ENCODE peak calls at places on chromosome 16, in five cellular contexts. Z is NCI-H1436 treated with DMSO at 0.1 percent for 48 hours; O is skeletal muscle cell; P is stimulated activated CD8-positive, alpha-beta memory T cell treated with anti-CD3 and anti-CD28 coated beads, Interleukin-4, amount 100 ng/mL, for 24 hours; M is fibroblast of gingiva. X is an unnamed sample.

GRCh38 chr16:57159447-57159846 is 26.4 kb downstream of the PSME3IP1 start:
- DNase-seq in M (no peak), P (no peak), O (no peak), Z (no peak), X (no peak)

GRCh38 chr16:89908236-89908635 is 10.4 kb upstream of the MC1R start:
- DNase-seq in P (no peak), M (no peak), Z (no peak), O (no peak), X (no peak)

GRCh38 chr16:28140788-28141618 is 70.8 kb downstream of the XPO6 start:
- DNase-seq in P (no peak), Z (no peak), O (no peak), M (no peak), X (peak)

GRCh38 chr16:15754821-15755534 is 101.8 kb downstream of the MYH11 start:
- DNase-seq in O (no peak), Z (no peak), M (no peak), P (no peak), X (no peak)

GRCh38 chr16:1333149-1333812 is at the start of gene BAIAP3:
- DNase-seq in Z (no peak), P (peak), M (no peak), O (no peak), X (peak)

GRCh38 chr16:89426736-89427525 is 63.4 kb downstream of the ANKRD11 start:
- DNase-seq in Z (no peak), M (no peak), O (no peak), P (no peak), X (no peak)

GRCh38 chr16:27344707-27345106 is 30.9 kb downstream of the IL4R start:
- DNase-seq in O (peak), P (no peak), Z (no peak), M (no peak), X (no peak)

GRCh38 chr16:26643519-26643918 is 423.2 kb upstream of the C16orf82 start:
- DNase-seq in M (no peak), O (no peak), P (no peak), Z (no peak), X (no peak)

GRCh38 chr16:87575027-87575804 is 27.1 kb upstream of the JPH3 start:
- DNase-seq in O (no peak), P (no peak), M (no peak), Z (no peak), X (no peak)

GRCh38 chr16:75924397-75924796 is 198.1 kb upstream of the CPHXL start:
- DNase-seq in P (no peak), O (no peak), Z (no peak), M (no peak), X (no peak)

GRCh38 chr16:71358464-71359031 is at the start of gene CALB2:
- DNase-seq in M (peak), P (peak), Z (no peak), O (no peak), X (peak)

GRCh38 chr16:68377221-68377620 is 66.4 kb downstream of the PRMT7 start:
- DNase-seq in O (no peak), Z (no peak), M (no peak), P (no peak), X (no peak)

GRCh38 chr16:11258553-11259287 is 2.7 kb upstream of the SOCS1 start:
- DNase-seq in O (no peak), P (no peak), Z (no peak), M (peak), X (peak)

GRCh38 chr16:54932737-54933254 is 2.1 kb downstream of the IRX5 start:
- DNase-seq in M (no peak), O (no peak), Z (no peak), P (no peak), X (no peak)

GRCh38 chr16:54998834-54999233 is 68.2 kb downstream of the IRX5 start:
- DNase-seq in M (no peak), P (no peak), Z (no peak), O (no peak), X (no peak)

GRCh38 chr16:83336630-83337029 is 471.1 kb upstream of the HSBP1 start:
- DNase-seq in M (peak), Z (no peak), O (peak), P (no peak), X (no peak)

GRCh38 chr16:77596243-77596642 is 126.1 kb upstream of the NUDT7 start:
- DNase-seq in Z (no peak), O (no peak), P (no peak), M (peak), X (no peak)

GRCh38 chr16:9645911-9646310 is 536.3 kb downstream of the GRIN2A start:
- DNase-seq in M (no peak), Z (no peak), O (no peak), P (no peak), X (no peak)

GRCh38 chr16:1975432-1976215 is 3.8 kb downstream of the TBL3 start:
- DNase-seq in O (no peak), Z (no peak), P (no peak), M (no peak), X (no peak)

GRCh38 chr16:4683255-4684029 is 9.9 kb upstream of the NUDT16L1 start:
- DNase-seq in Z (no peak), M (no peak), O (no peak), P (no peak), X (no peak)

GRCh38 chr16:79367822-79368221 is 232.7 kb downstream of the MAF start:
- DNase-seq in O (no peak), P (no peak), Z (no peak), M (no peak), X (no peak)

GRCh38 chr16:11012841-11013240 is 68.5 kb downstream of the CLEC16A start:
- DNase-seq in M (no peak), P (no peak), O (no peak), Z (no peak), X (no peak)

GRCh38 chr16:24524855-24525652 is 14.3 kb upstream of the RBBP6 start:
- DNase-seq in Z (no peak), M (peak), P (no peak), O (no peak), X (no peak)

GRCh38 chr16:51095114-51095872 is 55.8 kb downstream of the SALL1 start:
- DNase-seq in O (no peak), Z (no peak), M (no peak), P (no peak), X (no peak)

GRCh38 chr16:73064227-73064995 is 16.5 kb upstream of the ZFHX3 start:
- DNase-seq in O (no peak), P (no peak), M (no peak), Z (no peak), X (no peak)

GRCh38 chr16:66515543-66516171 is 34.3 kb downstream of the TK2 start:
- DNase-seq in Z (no peak), M (peak), P (no peak), O (no peak), X (no peak)

GRCh38 chr16:78608305-78608776 is 508.9 kb downstream of the WWOX start:
- DNase-seq in Z (no peak), M (no peak), O (no peak), P (no peak), X (no peak)

GRCh38 chr16:1790261-1790610 is 3.3 kb downstream of the IGFALS start:
- DNase-seq in M (no peak), P (no peak), Z (no peak), O (no peak), X (no peak)

GRCh38 chr16:10791048-10791447 is 27.5 kb downstream of the TVP23A start:
- DNase-seq in P (no peak), O (no peak), Z (no peak), M (no peak), X (no peak)

GRCh38 chr16:8892101-8892575 is 10.0 kb downstream of the LITAFD start:
- DNase-seq in Z (no peak), P (no peak), O (no peak), M (no peak), X (no peak)

GRCh38 chr16:11715246-11715947 is 27.3 kb downstream of the TXNDC11 start:
- DNase-seq in M (no peak), Z (no peak), O (no peak), P (no peak), X (no peak)

GRCh38 chr16:48734220-48734619 is 124.2 kb upstream of the N4BP1 start:
- DNase-seq in O (no peak), Z (no peak), P (no peak), M (no peak), X (no peak)

GRCh38 chr16:24908716-24909115 is 63.0 kb downstream of the SLC5A11 start:
- DNase-seq in Z (no peak), M (no peak), P (no peak), O (no peak), X (no peak)

GRCh38 chr16:69845181-69845580 is 83.0 kb downstream of the WWP2 start:
- DNase-seq in P (no peak), O (no peak), Z (no peak), M (no peak), X (no peak)

GRCh38 chr16:89690392-89690901 is 4.0 kb downstream of the CDK10 start:
- DNase-seq in O (no peak), P (no peak), M (no peak), Z (no peak), X (no peak)

GRCh38 chr16:48081656-48082055 is 74.1 kb downstream of the ABCC12 start:
- DNase-seq in M (peak), O (peak), Z (no peak), P (no peak), X (no peak)

GRCh38 chr16:85488414-85488813 is 124.7 kb upstream of the GSE1 start:
- DNase-seq in O (no peak), P (no peak), M (no peak), Z (no peak), X (no peak)

GRCh38 chr16:27995378-27995777 is 68.1 kb downstream of the GSG1L start:
- DNase-seq in P (no peak), Z (no peak), M (no peak), O (no peak), X (no peak)

GRCh38 chr16:4908854-4909401 is 28.0 kb downstream of the PPL start:
- DNase-seq in P (no peak), O (no peak), Z (no peak), M (no peak), X (no peak)